ENCODE peak calls at places on chromosome 19, in seven cellular contexts. One of them, this sample, is unnamed. For H3K4me1 and H3K9me3, the result is how much of the 10 kb centered on the place peaks cover.

GRCh38 chr19:34386645-34387445 is 17.4 kb upstream of the PDCD2L start:
- DNase-seq in K562: no peak
- DNase-seq in spleen: no peak
- DNase-seq in A549: no peak
- DNase-seq in ovary: no peak
- DNase-seq in sigmoid colon: no peak
- DNase-seq in prostate gland: no peak
- DNase-seq in this sample: no peak

GRCh38 chr19:15180451-15181390 is 20.1 kb downstream of the NOTCH3 start:
- DNase-seq in K562: peak
- DNase-seq in spleen: peak
- DNase-seq in A549: no peak
- DNase-seq in ovary: no peak
- DNase-seq in sigmoid colon: no peak
- DNase-seq in prostate gland: peak
- DNase-seq in this sample: no peak

GRCh38 chr19:7534531-7534980 is 961 bp upstream of the PNPLA6 start:
- DNase-seq in K562: peak
- DNase-seq in spleen: no peak
- DNase-seq in A549: peak
- DNase-seq in ovary: peak
- DNase-seq in sigmoid colon: peak
- DNase-seq in prostate gland: peak
- DNase-seq in this sample: peak

GRCh38 chr19:31233288-31233687 is 115.9 kb downstream of the TSHZ3 start:
- DNase-seq in K562: no peak
- DNase-seq in spleen: no peak
- DNase-seq in A549: no peak
- DNase-seq in ovary: no peak
- DNase-seq in sigmoid colon: no peak
- DNase-seq in prostate gland: no peak
- DNase-seq in this sample: no peak

GRCh38 chr19:41218615-41219507 is at the start of gene AXL:
- DNase-seq in K562: no peak
- DNase-seq in spleen: no peak
- DNase-seq in A549: peak
- DNase-seq in ovary: peak
- DNase-seq in sigmoid colon: peak
- DNase-seq in prostate gland: peak
- DNase-seq in this sample: peak

GRCh38 chr19:41223431-41224234 is 4.6 kb downstream of the AXL start:
- DNase-seq in K562: no peak
- DNase-seq in spleen: no peak
- DNase-seq in A549: peak
- DNase-seq in ovary: peak
- DNase-seq in sigmoid colon: peak
- DNase-seq in prostate gland: no peak
- DNase-seq in this sample: no peak

GRCh38 chr19:37933965-37934364 is 27.0 kb downstream of the SIPA1L3 start:
- DNase-seq in K562: no peak
- DNase-seq in spleen: peak
- DNase-seq in A549: peak
- DNase-seq in ovary: no peak
- DNase-seq in sigmoid colon: no peak
- DNase-seq in prostate gland: no peak
- DNase-seq in this sample: peak

GRCh38 chr19:10285393-10285792 is 1.4 kb upstream of the ICAM4 start:
- DNase-seq in K562: no peak
- DNase-seq in spleen: no peak
- DNase-seq in A549: no peak
- DNase-seq in ovary: no peak
- DNase-seq in sigmoid colon: no peak
- DNase-seq in prostate gland: no peak
- DNase-seq in this sample: no peak

GRCh38 chr19:41657157-41657556 is 30.3 kb upstream of the CEACAM4 start:
- DNase-seq in K562: no peak
- DNase-seq in spleen: no peak
- DNase-seq in A549: no peak
- DNase-seq in ovary: no peak
- DNase-seq in sigmoid colon: no peak
- DNase-seq in prostate gland: no peak
- DNase-seq in this sample: no peak

GRCh38 chr19:5189318-5189607 is 151.3 kb downstream of the PTPRS start:
- DNase-seq in K562: no peak
- DNase-seq in spleen: no peak
- DNase-seq in A549: no peak
- DNase-seq in ovary: no peak
- DNase-seq in sigmoid colon: no peak
- DNase-seq in prostate gland: no peak
- DNase-seq in this sample: no peak

GRCh38 chr19:10206226-10206873 is 11.6 kb upstream of the DNMT1 start:
- DNase-seq in K562: no peak
- DNase-seq in spleen: no peak
- DNase-seq in A549: no peak
- DNase-seq in ovary: no peak
- DNase-seq in sigmoid colon: no peak
- DNase-seq in prostate gland: no peak
- DNase-seq in this sample: no peak

GRCh38 chr19:48961051-48961649 is 4.0 kb upstream of the FTL start:
- DNase-seq in K562: no peak
- DNase-seq in spleen: peak
- DNase-seq in A549: peak
- DNase-seq in ovary: peak
- DNase-seq in sigmoid colon: no peak
- DNase-seq in prostate gland: no peak
- DNase-seq in this sample: no peak

GRCh38 chr19:33797821-33798633 is 1.4 kb downstream of the KCTD15 start:
- DNase-seq in K562: peak
- DNase-seq in spleen: no peak
- DNase-seq in A549: peak
- DNase-seq in ovary: peak
- DNase-seq in sigmoid colon: peak
- DNase-seq in prostate gland: no peak
- DNase-seq in this sample: no peak

GRCh38 chr19:32406161-32407003 is 812 bp downstream of the DPY19L3 start:
- DNase-seq in K562: no peak
- DNase-seq in spleen: no peak
- DNase-seq in A549: no peak
- DNase-seq in ovary: no peak
- DNase-seq in sigmoid colon: no peak
- DNase-seq in prostate gland: peak
- DNase-seq in this sample: no peak

GRCh38 chr19:288911-289310 is 2.3 kb downstream of the PLPP2 start:
- DNase-seq in K562: no peak
- DNase-seq in spleen: no peak
- DNase-seq in A549: no peak
- DNase-seq in ovary: no peak
- DNase-seq in sigmoid colon: no peak
- DNase-seq in prostate gland: no peak
- DNase-seq in this sample: no peak

GRCh38 chr19:18379803-18380747 is 5.9 kb upstream of the GDF15 start:
- DNase-seq in K562: peak
- DNase-seq in spleen: peak
- DNase-seq in A549: peak
- DNase-seq in ovary: peak
- DNase-seq in sigmoid colon: peak
- DNase-seq in prostate gland: peak
- DNase-seq in this sample: peak

GRCh38 chr19:16628984-16629691 is 1.1 kb upstream of the MED26 start:
- DNase-seq in K562: no peak
- DNase-seq in spleen: no peak
- DNase-seq in A549: no peak
- DNase-seq in ovary: peak
- DNase-seq in sigmoid colon: peak
- DNase-seq in prostate gland: no peak
- DNase-seq in this sample: no peak

GRCh38 chr19:6730153-6730804 is 7.1 kb downstream of the GPR108 start:
- DNase-seq in K562: peak
- DNase-seq in spleen: no peak
- DNase-seq in A549: peak
- DNase-seq in ovary: peak
- DNase-seq in sigmoid colon: peak
- DNase-seq in prostate gland: peak
- DNase-seq in this sample: peak

GRCh38 chr19:18364826-18365528 is 21.0 kb upstream of the GDF15 start:
- DNase-seq in K562: peak
- DNase-seq in spleen: no peak
- DNase-seq in A549: peak
- DNase-seq in ovary: peak
- DNase-seq in sigmoid colon: peak
- DNase-seq in prostate gland: peak
- DNase-seq in this sample: peak

GRCh38 chr19:51421229-51422052 is 4.0 kb upstream of the SIGLEC10 start:
- DNase-seq in K562: no peak
- DNase-seq in spleen: no peak
- DNase-seq in A549: no peak
- DNase-seq in ovary: no peak
- DNase-seq in sigmoid colon: no peak
- DNase-seq in prostate gland: no peak
- DNase-seq in this sample: no peak

GRCh38 chr19:17871878-17872250 is at the start of gene SLC5A5:
- DNase-seq in K562: no peak
- DNase-seq in spleen: peak
- DNase-seq in A549: no peak
- DNase-seq in ovary: no peak
- DNase-seq in sigmoid colon: no peak
- DNase-seq in prostate gland: no peak
- DNase-seq in this sample: no peak

GRCh38 chr19:3785938-3786824 is at the start of gene MATK:
- DNase-seq in K562: peak
- DNase-seq in spleen: peak
- DNase-seq in A549: no peak
- DNase-seq in ovary: no peak
- DNase-seq in sigmoid colon: no peak
- DNase-seq in prostate gland: no peak
- DNase-seq in this sample: no peak

GRCh38 chr19:29323046-29323971 is 110.4 kb upstream of the UQCRFS1 start:
- DNase-seq in K562: no peak
- DNase-seq in spleen: no peak
- DNase-seq in A549: no peak
- DNase-seq in ovary: no peak
- DNase-seq in sigmoid colon: peak
- DNase-seq in prostate gland: no peak
- DNase-seq in this sample: no peak

GRCh38 chr19:5247957-5248705 is 92.5 kb downstream of the PTPRS start:
- DNase-seq in K562: no peak
- DNase-seq in spleen: no peak
- DNase-seq in A549: no peak
- DNase-seq in ovary: no peak
- DNase-seq in sigmoid colon: no peak
- DNase-seq in prostate gland: no peak
- DNase-seq in this sample: no peak

GRCh38 chr19:15212682-15213081 is 11.9 kb upstream of the NOTCH3 start:
- DNase-seq in K562: no peak
- DNase-seq in spleen: no peak
- DNase-seq in A549: no peak
- DNase-seq in ovary: no peak
- DNase-seq in sigmoid colon: no peak
- DNase-seq in prostate gland: no peak
- DNase-seq in this sample: no peak

GRCh38 chr19:18951721-18952281 is 10.8 kb upstream of the HOMER3 start:
- DNase-seq in K562: no peak
- DNase-seq in spleen: no peak
- DNase-seq in A549: peak
- DNase-seq in ovary: no peak
- DNase-seq in sigmoid colon: no peak
- DNase-seq in prostate gland: no peak
- DNase-seq in this sample: no peak

GRCh38 chr19:28406966-28407365 is 806.0 kb downstream of the UQCRFS1 start:
- DNase-seq in K562: no peak
- DNase-seq in spleen: no peak
- DNase-seq in A549: no peak
- DNase-seq in ovary: no peak
- DNase-seq in sigmoid colon: no peak
- DNase-seq in prostate gland: no peak
- DNase-seq in this sample: no peak

DNA sequence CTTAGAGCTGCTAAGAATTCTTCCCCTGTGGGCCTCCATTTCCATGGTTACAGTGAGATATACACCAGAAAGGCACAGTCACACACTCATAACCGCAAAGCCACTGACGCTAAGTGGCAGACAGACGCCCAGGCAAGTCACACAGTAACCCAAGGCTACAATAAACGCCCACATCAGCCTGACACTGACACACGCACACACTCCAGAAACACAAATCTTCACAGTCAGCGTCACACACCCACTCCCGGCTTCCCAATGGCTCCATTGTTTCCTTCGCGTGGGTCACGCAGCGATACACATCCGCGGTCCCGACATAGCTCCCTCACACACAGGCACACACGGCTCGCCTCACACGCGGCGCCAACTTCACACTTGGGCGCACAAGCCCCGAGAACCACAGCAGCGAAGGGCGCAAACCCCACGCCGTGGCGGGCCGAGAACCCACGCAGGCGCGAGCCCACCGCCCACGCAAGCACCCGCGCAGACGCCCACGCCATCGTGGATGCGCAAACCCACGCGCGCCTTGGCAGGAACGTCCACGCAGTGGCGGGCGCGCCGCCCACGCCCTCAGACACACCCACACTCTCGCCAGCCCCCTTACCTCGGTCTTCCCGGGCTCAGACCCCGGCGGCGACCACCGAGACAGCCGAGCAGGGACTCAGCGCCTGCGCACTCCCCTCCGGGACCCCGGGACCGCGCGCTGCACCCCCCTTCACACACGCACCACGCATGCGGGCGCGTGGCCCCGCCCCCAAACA is at the start of gene ZNF667:
- DNase-seq in K562: no peak
- DNase-seq in spleen: peak
- DNase-seq in A549: no peak
- DNase-seq in ovary: no peak
- DNase-seq in sigmoid colon: no peak
- DNase-seq in prostate gland: peak
- DNase-seq in this sample: peak
- TF ChIP-seq POLR2A in K562: no peak
- TF ChIP-seq POLR2A in spleen: no peak
- TF ChIP-seq POLR2A in A549: no peak
- TF ChIP-seq POLR2A in ovary: no peak
- TF ChIP-seq POLR2A in sigmoid colon: no peak
- TF ChIP-seq POLR2A in prostate gland: no peak
- TF ChIP-seq POLR2A in this sample: no peak

GRCh38 chr19:39341720-39342604 is at the start of gene SAMD4B:
- DNase-seq in K562: peak
- DNase-seq in spleen: peak
- DNase-seq in A549: peak
- DNase-seq in ovary: peak
- DNase-seq in sigmoid colon: peak
- DNase-seq in prostate gland: peak
- DNase-seq in this sample: peak
- H3K4me1 ChIP-seq in K562: under half
- H3K4me1 ChIP-seq in spleen: half or more
- H3K4me1 ChIP-seq in A549: under half
- H3K4me1 ChIP-seq in ovary: under half
- H3K4me1 ChIP-seq in sigmoid colon: under half
- H3K4me1 ChIP-seq in prostate gland: under half
- H3K4me1 ChIP-seq in this sample: under half

GRCh38 chr19:11722414-11722813 is 16.3 kb downstream of the ZNF823 start:
- DNase-seq in K562: no peak
- DNase-seq in spleen: no peak
- DNase-seq in A549: peak
- DNase-seq in ovary: no peak
- DNase-seq in sigmoid colon: no peak
- DNase-seq in prostate gland: no peak
- DNase-seq in this sample: no peak
- H3K9me3 ChIP-seq in K562: under half
- H3K9me3 ChIP-seq in spleen: half or more
- H3K9me3 ChIP-seq in A549: half or more
- H3K9me3 ChIP-seq in ovary: under half
- H3K9me3 ChIP-seq in sigmoid colon: under half
- H3K9me3 ChIP-seq in prostate gland: under half
- H3K9me3 ChIP-seq in this sample: under half

GRCh38 chr19:57583521-57584416 is at the start of gene ZIK1:
- DNase-seq in K562: peak
- DNase-seq in spleen: peak
- DNase-seq in A549: no peak
- DNase-seq in ovary: peak
- DNase-seq in sigmoid colon: peak
- DNase-seq in prostate gland: peak
- DNase-seq in this sample: peak
- TF ChIP-seq POLR2A in K562: no peak
- TF ChIP-seq POLR2A in spleen: peak
- TF ChIP-seq POLR2A in A549: no peak
- TF ChIP-seq POLR2A in ovary: peak
- TF ChIP-seq POLR2A in sigmoid colon: no peak
- TF ChIP-seq POLR2A in prostate gland: no peak
- TF ChIP-seq POLR2A in this sample: no peak

This sample was measured in right lobe of liver.